ENCODE peak calls at places on chromosomes 16 and 17, in six cellular contexts. S is stomach; K is posterior cingulate gyrus; P is ecto neural progenitor cell; D is activated CD8-positive, alpha-beta memory T cell treated with anti-CD3 and anti-CD28 coated beads for 24 hours; T is GM13977. U is an unnamed sample.

GRCh38 chr16:51155199-51155607 is 4.1 kb upstream of the SALL1 start:
- DNase-seq in S (no peak), K (no peak), P (peak), D (no peak), T (no peak), U (no peak)

GRCh38 chr17:55450232-55450631 is 28.6 kb upstream of the MMD start:
- DNase-seq in S (no peak), K (no peak), P (no peak), D (no peak), T (no peak), U (no peak)

GRCh38 chr16:50213939-50214519 is 52.3 kb upstream of the ADCY7 start:
- DNase-seq in S (no peak), K (no peak), P (no peak), D (no peak), T (peak), U (peak)

GRCh38 chr17:61450641-61451537 is 1.3 kb upstream of the TBX4 start:
- DNase-seq in S (no peak), K (no peak), P (peak), D (no peak), T (peak), U (no peak)

GRCh38 chr16:61576476-61576875 is 459.8 kb downstream of the CDH8 start:
- DNase-seq in S (no peak), K (no peak), P (no peak), D (no peak), T (no peak), U (no peak)

GRCh38 chr16:55759983-55760664 is 72.8 kb downstream of the CES1 start:
- DNase-seq in S (no peak), K (no peak), P (peak), D (no peak), T (no peak), U (no peak)

GRCh38 chr16:84049403-84050060 is 6.9 kb upstream of the SLC38A8 start:
- DNase-seq in S (no peak), K (no peak), P (no peak), D (no peak), T (no peak), U (no peak)

GRCh38 chr17:65177901-65178300 is 40.7 kb downstream of the RGS9 start:
- DNase-seq in S (no peak), K (no peak), P (no peak), D (no peak), T (no peak), U (peak)

GRCh38 chr17:15457723-15458094 is 9.7 kb downstream of the CDRT4 start:
- DNase-seq in S (no peak), K (no peak), P (no peak), D (no peak), T (no peak), U (no peak)

GRCh38 chr17:39173539-39174274 is 7.7 kb upstream of the ARL5C start:
- DNase-seq in S (no peak), K (no peak), P (no peak), D (no peak), T (no peak), U (no peak)

GRCh38 chr16:24279982-24280381 is 23.8 kb downstream of the CACNG3 start:
- DNase-seq in S (no peak), K (no peak), P (no peak), D (no peak), T (no peak), U (no peak)

GRCh38 chr17:77214743-77215142 is 74.0 kb downstream of the SEC14L1 start:
- DNase-seq in S (peak), K (peak), P (peak), D (no peak), T (no peak), U (peak)

GRCh38 chr17:38550661-38551060 is 55.1 kb downstream of the SRCIN1 start:
- DNase-seq in S (peak), K (peak), P (no peak), D (no peak), T (no peak), U (no peak)